ENCODE peak calls at places on chromosome 16, in nine cellular contexts. One of them, this sample, is unnamed.
A peak's percentile ranks its signal among the peaks of the same experiment; 100 is the strongest.

GRCh38 chr16:10594312-10594950 is 14.0 kb upstream of the EMP2 start:
- DNase-seq in HS-27A: no peak
- DNase-seq in HCT116: no peak
- DNase-seq in stimulated activated CD4-positive, alpha-beta T cell treated with anti-CD3 and anti-CD28 coated beads, Interleukin-2, amount 100 ng/mL, for 24 hours: no peak
- DNase-seq in NCI-H460: no peak
- DNase-seq in HT-29: peak; percentile 86
- DNase-seq in glutamatergic neuron: no peak
- DNase-seq in testis: no peak
- DNase-seq in dermis blood vessel endothelial cell: no peak
- DNase-seq in this sample: peak; percentile 44

GRCh38 chr16:65142276-65142675 is 20.4 kb upstream of the CDH11 start:
- DNase-seq in HS-27A: no peak
- DNase-seq in stimulated activated CD4-positive, alpha-beta T cell treated with anti-CD3 and anti-CD28 coated beads, Interleukin-2, amount 100 ng/mL, for 24 hours: no peak
- DNase-seq in dermis blood vessel endothelial cell: no peak
- DNase-seq in testis: no peak
- DNase-seq in HT-29: no peak
- DNase-seq in NCI-H460: no peak
- DNase-seq in HCT116: no peak
- DNase-seq in glutamatergic neuron: no peak
- DNase-seq in this sample: no peak

GRCh38 chr16:11016993-11017392 is 72.6 kb downstream of the CLEC16A start:
- DNase-seq in testis: peak; percentile 88
- DNase-seq in NCI-H460: no peak
- DNase-seq in glutamatergic neuron: no peak
- DNase-seq in HT-29: peak; percentile 30
- DNase-seq in HS-27A: no peak
- DNase-seq in stimulated activated CD4-positive, alpha-beta T cell treated with anti-CD3 and anti-CD28 coated beads, Interleukin-2, amount 100 ng/mL, for 24 hours: peak; percentile 20
- DNase-seq in dermis blood vessel endothelial cell: peak; percentile 70
- DNase-seq in HCT116: peak; percentile 32
- DNase-seq in this sample: peak; percentile 53

GRCh38 chr16:10612649-10613179 is 32.3 kb upstream of the EMP2 start:
- DNase-seq in HS-27A: no peak
- DNase-seq in dermis blood vessel endothelial cell: no peak
- DNase-seq in glutamatergic neuron: no peak
- DNase-seq in HT-29: no peak
- DNase-seq in HCT116: no peak
- DNase-seq in NCI-H460: no peak
- DNase-seq in stimulated activated CD4-positive, alpha-beta T cell treated with anti-CD3 and anti-CD28 coated beads, Interleukin-2, amount 100 ng/mL, for 24 hours: no peak
- DNase-seq in testis: no peak
- DNase-seq in this sample: no peak

GRCh38 chr16:8718753-8719386 is 44.5 kb downstream of the ABAT start:
- DNase-seq in dermis blood vessel endothelial cell: no peak
- DNase-seq in HCT116: no peak
- DNase-seq in HT-29: no peak
- DNase-seq in stimulated activated CD4-positive, alpha-beta T cell treated with anti-CD3 and anti-CD28 coated beads, Interleukin-2, amount 100 ng/mL, for 24 hours: no peak
- DNase-seq in HS-27A: no peak
- DNase-seq in NCI-H460: no peak
- DNase-seq in testis: peak; percentile 51
- DNase-seq in glutamatergic neuron: no peak
- DNase-seq in this sample: peak; percentile 61

GRCh38 chr16:84032458-84033178 is 10.0 kb downstream of the SLC38A8 start:
- DNase-seq in HT-29: no peak
- DNase-seq in HS-27A: no peak
- DNase-seq in glutamatergic neuron: no peak
- DNase-seq in testis: no peak
- DNase-seq in NCI-H460: no peak
- DNase-seq in HCT116: no peak
- DNase-seq in dermis blood vessel endothelial cell: no peak
- DNase-seq in stimulated activated CD4-positive, alpha-beta T cell treated with anti-CD3 and anti-CD28 coated beads, Interleukin-2, amount 100 ng/mL, for 24 hours: no peak
- DNase-seq in this sample: peak; percentile 65

GRCh38 chr16:89739383-89739782 is 18.0 kb downstream of the ZNF276 start:
- DNase-seq in dermis blood vessel endothelial cell: no peak
- DNase-seq in testis: no peak
- DNase-seq in stimulated activated CD4-positive, alpha-beta T cell treated with anti-CD3 and anti-CD28 coated beads, Interleukin-2, amount 100 ng/mL, for 24 hours: no peak
- DNase-seq in HS-27A: no peak
- DNase-seq in HT-29: no peak
- DNase-seq in NCI-H460: no peak
- DNase-seq in HCT116: no peak
- DNase-seq in glutamatergic neuron: no peak
- DNase-seq in this sample: no peak

GRCh38 chr16:30721167-30721566 is 22.2 kb downstream of the SRCAP start:
- DNase-seq in HS-27A: no peak
- DNase-seq in HT-29: no peak
- DNase-seq in testis: no peak
- DNase-seq in NCI-H460: no peak
- DNase-seq in HCT116: no peak
- DNase-seq in dermis blood vessel endothelial cell: no peak
- DNase-seq in stimulated activated CD4-positive, alpha-beta T cell treated with anti-CD3 and anti-CD28 coated beads, Interleukin-2, amount 100 ng/mL, for 24 hours: no peak
- DNase-seq in glutamatergic neuron: no peak
- DNase-seq in this sample: no peak

GRCh38 chr16:21982108-21982507 is 18.8 kb downstream of the PDZD9 start:
- DNase-seq in HT-29: peak; percentile 13
- DNase-seq in testis: no peak
- DNase-seq in glutamatergic neuron: no peak
- DNase-seq in dermis blood vessel endothelial cell: no peak
- DNase-seq in NCI-H460: no peak
- DNase-seq in HCT116: no peak
- DNase-seq in stimulated activated CD4-positive, alpha-beta T cell treated with anti-CD3 and anti-CD28 coated beads, Interleukin-2, amount 100 ng/mL, for 24 hours: no peak
- DNase-seq in HS-27A: no peak
- DNase-seq in this sample: no peak

GRCh38 chr16:86072328-86073102 is 173.6 kb downstream of the IRF8 start:
- DNase-seq in HCT116: peak; percentile 68
- DNase-seq in glutamatergic neuron: peak; percentile 80
- DNase-seq in stimulated activated CD4-positive, alpha-beta T cell treated with anti-CD3 and anti-CD28 coated beads, Interleukin-2, amount 100 ng/mL, for 24 hours: peak; percentile 41
- DNase-seq in HS-27A: peak; percentile 9
- DNase-seq in testis: peak; percentile 83
- DNase-seq in dermis blood vessel endothelial cell: peak; percentile 87
- DNase-seq in HT-29: peak; percentile 75
- DNase-seq in NCI-H460: peak; percentile 45
- DNase-seq in this sample: peak; percentile 53

GRCh38 chr16:68197250-68197649 is 38.7 kb downstream of the ESRP2 start:
- DNase-seq in NCI-H460: no peak
- DNase-seq in HCT116: no peak
- DNase-seq in stimulated activated CD4-positive, alpha-beta T cell treated with anti-CD3 and anti-CD28 coated beads, Interleukin-2, amount 100 ng/mL, for 24 hours: no peak
- DNase-seq in testis: no peak
- DNase-seq in glutamatergic neuron: no peak
- DNase-seq in HT-29: no peak
- DNase-seq in HS-27A: no peak
- DNase-seq in dermis blood vessel endothelial cell: no peak
- DNase-seq in this sample: no peak

GRCh38 chr16:50573947-50574751 is 26.0 kb downstream of the NKD1 start:
- DNase-seq in dermis blood vessel endothelial cell: no peak
- DNase-seq in stimulated activated CD4-positive, alpha-beta T cell treated with anti-CD3 and anti-CD28 coated beads, Interleukin-2, amount 100 ng/mL, for 24 hours: no peak
- DNase-seq in NCI-H460: no peak
- DNase-seq in HT-29: no peak
- DNase-seq in HS-27A: no peak
- DNase-seq in HCT116: no peak
- DNase-seq in glutamatergic neuron: no peak
- DNase-seq in testis: no peak
- DNase-seq in this sample: no peak

GRCh38 chr16:592518-593306 is 2.8 kb downstream of the RAB40C start:
- DNase-seq in stimulated activated CD4-positive, alpha-beta T cell treated with anti-CD3 and anti-CD28 coated beads, Interleukin-2, amount 100 ng/mL, for 24 hours: no peak
- DNase-seq in glutamatergic neuron: no peak
- DNase-seq in NCI-H460: no peak
- DNase-seq in testis: peak; percentile 69
- DNase-seq in HS-27A: no peak
- DNase-seq in HCT116: no peak
- DNase-seq in HT-29: peak; percentile 79
- DNase-seq in dermis blood vessel endothelial cell: no peak
- DNase-seq in this sample: peak; percentile 81

GRCh38 chr16:9033125-9033830 is 58.2 kb upstream of the HAPSTR1 start:
- DNase-seq in NCI-H460: peak; percentile 55
- DNase-seq in testis: peak; percentile 80
- DNase-seq in HCT116: peak; percentile 74
- DNase-seq in HS-27A: no peak
- DNase-seq in dermis blood vessel endothelial cell: peak; percentile 64
- DNase-seq in glutamatergic neuron: peak; percentile 28
- DNase-seq in stimulated activated CD4-positive, alpha-beta T cell treated with anti-CD3 and anti-CD28 coated beads, Interleukin-2, amount 100 ng/mL, for 24 hours: no peak
- DNase-seq in HT-29: peak; percentile 75
- DNase-seq in this sample: peak; percentile 42

GRCh38 chr16:12763517-12763916 is 40.2 kb downstream of the CPPED1 start:
- DNase-seq in HCT116: no peak
- DNase-seq in HT-29: no peak
- DNase-seq in HS-27A: no peak
- DNase-seq in glutamatergic neuron: no peak
- DNase-seq in testis: no peak
- DNase-seq in dermis blood vessel endothelial cell: no peak
- DNase-seq in NCI-H460: no peak
- DNase-seq in stimulated activated CD4-positive, alpha-beta T cell treated with anti-CD3 and anti-CD28 coated beads, Interleukin-2, amount 100 ng/mL, for 24 hours: no peak
- DNase-seq in this sample: no peak

GRCh38 chr16:86244188-86244587 is 266.1 kb upstream of the FOXF1 start:
- DNase-seq in glutamatergic neuron: no peak
- DNase-seq in NCI-H460: no peak
- DNase-seq in HT-29: no peak
- DNase-seq in HCT116: no peak
- DNase-seq in HS-27A: no peak
- DNase-seq in stimulated activated CD4-positive, alpha-beta T cell treated with anti-CD3 and anti-CD28 coated beads, Interleukin-2, amount 100 ng/mL, for 24 hours: no peak
- DNase-seq in testis: no peak
- DNase-seq in dermis blood vessel endothelial cell: no peak
- DNase-seq in this sample: no peak

GRCh38 chr16:1206786-1207185 is 18.3 kb downstream of the TPSG1 start:
- DNase-seq in HT-29: no peak
- DNase-seq in dermis blood vessel endothelial cell: no peak
- DNase-seq in HCT116: no peak
- DNase-seq in stimulated activated CD4-positive, alpha-beta T cell treated with anti-CD3 and anti-CD28 coated beads, Interleukin-2, amount 100 ng/mL, for 24 hours: no peak
- DNase-seq in testis: no peak
- DNase-seq in glutamatergic neuron: no peak
- DNase-seq in NCI-H460: no peak
- DNase-seq in HS-27A: no peak
- DNase-seq in this sample: no peak

GRCh38 chr16:4580245-4580644 is 24.1 kb downstream of the C16orf96 start:
- DNase-seq in HT-29: no peak
- DNase-seq in HS-27A: peak; percentile 51
- DNase-seq in glutamatergic neuron: no peak
- DNase-seq in NCI-H460: no peak
- DNase-seq in testis: no peak
- DNase-seq in stimulated activated CD4-positive, alpha-beta T cell treated with anti-CD3 and anti-CD28 coated beads, Interleukin-2, amount 100 ng/mL, for 24 hours: no peak
- DNase-seq in dermis blood vessel endothelial cell: no peak
- DNase-seq in HCT116: no peak
- DNase-seq in this sample: no peak

GRCh38 chr16:66844342-66845079 is at the start of gene CA7:
- DNase-seq in HT-29: no peak
- DNase-seq in stimulated activated CD4-positive, alpha-beta T cell treated with anti-CD3 and anti-CD28 coated beads, Interleukin-2, amount 100 ng/mL, for 24 hours: no peak
- DNase-seq in glutamatergic neuron: no peak
- DNase-seq in HCT116: no peak
- DNase-seq in testis: no peak
- DNase-seq in HS-27A: no peak
- DNase-seq in dermis blood vessel endothelial cell: no peak
- DNase-seq in NCI-H460: no peak
- DNase-seq in this sample: no peak